ENCODE peak calls at places on chromosome 6, in ten cellular contexts. N is activated CD8-positive, alpha-beta memory T cell treated with anti-CD3 and anti-CD28 coated beads for 4 hours; F is AG20443; G is foreskin fibroblast; C is HuH-7; V is AG10803; L is cardiac muscle cell; M is T-helper 1 cell; P is astrocyte of the spinal cord; B is H1. J is an unnamed sample.

GRCh38 chr6:144008501-144009245 is 614 bp upstream of the PLAGL1 start:
- DNase-seq in N (no peak), F (no peak), G (no peak), C (no peak), V (peak), L (no peak), M (no peak), P (no peak), B (no peak), J (no peak)

GRCh38 chr6:67880939-67881705 is 754.0 kb upstream of the ADGRB3 start:
- DNase-seq in N (no peak), F (no peak), G (peak), C (no peak), V (no peak), L (peak), M (no peak), P (peak), B (no peak), J (no peak)

GRCh38 chr6:3337521-3338350 is 79.0 kb downstream of the PSMG4 start:
- DNase-seq in N (no peak), F (peak), G (no peak), C (no peak), V (no peak), L (peak), M (no peak), P (no peak), B (no peak), J (no peak)

GRCh38 chr6:147040041-147040440 is 164.2 kb upstream of the STXBP5 start:
- DNase-seq in N (no peak), F (peak), G (no peak), C (no peak), V (peak), L (peak), M (no peak), P (peak), B (no peak), J (no peak)

GRCh38 chr6:132708002-132708401 is 5.9 kb downstream of the VNN1 start:
- DNase-seq in N (no peak), F (no peak), G (no peak), C (no peak), V (no peak), L (no peak), M (no peak), P (no peak), B (no peak), J (no peak)

GRCh38 chr6:33207569-33208088 is 671 bp upstream of the RING1 start:
- DNase-seq in N (no peak), F (peak), G (no peak), C (no peak), V (peak), L (peak), M (no peak), P (peak), B (peak), J (no peak)

GRCh38 chr6:151141685-151142084 is 98.1 kb upstream of the AKAP12 start:
- DNase-seq in N (no peak), F (no peak), G (no peak), C (peak), V (no peak), L (peak), M (no peak), P (no peak), B (no peak), J (no peak)

GRCh38 chr6:11974089-11974488 is 38.0 kb upstream of the HIVEP1 start:
- DNase-seq in N (no peak), F (peak), G (no peak), C (no peak), V (peak), L (peak), M (no peak), P (peak), B (no peak), J (no peak)

GRCh38 chr6:110270166-110270565 is 88.0 kb downstream of the METTL24 start:
- DNase-seq in N (no peak), F (peak), G (no peak), C (no peak), V (peak), L (no peak), M (no peak), P (no peak), B (no peak), J (no peak)

GRCh38 chr6:4459032-4459431 is 317.2 kb upstream of the CDYL start:
- DNase-seq in N (no peak), F (peak), G (peak), C (no peak), V (peak), L (peak), M (no peak), P (peak), B (no peak), J (no peak)

GRCh38 chr6:134165827-134166226 is 113.4 kb upstream of the SLC2A12 start:
- DNase-seq in N (no peak), F (no peak), G (no peak), C (no peak), V (no peak), L (peak), M (no peak), P (peak), B (no peak), J (no peak)

GRCh38 chr6:74755196-74755595 is 450.7 kb downstream of the COL12A1 start:
- DNase-seq in N (no peak), F (no peak), G (no peak), C (no peak), V (no peak), L (no peak), M (no peak), P (no peak), B (no peak), J (no peak)

GRCh38 chr6:116616757-116617093 is 446 bp downstream of the RSPH4A start:
- DNase-seq in N (no peak), F (peak), G (no peak), C (peak), V (peak), L (no peak), M (no peak), P (no peak), B (peak), J (no peak)

GRCh38 chr6:16669227-16669626 is 92.0 kb downstream of the ATXN1 start:
- DNase-seq in N (peak), F (no peak), G (no peak), C (no peak), V (peak), L (peak), M (no peak), P (peak), B (no peak), J (no peak)

GRCh38 chr6:111427341-111428116 is 55.5 kb downstream of the REV3L start:
- DNase-seq in N (no peak), F (peak), G (peak), C (peak), V (peak), L (peak), M (no peak), P (peak), B (no peak), J (peak)

GRCh38 chr6:129795261-129795660 is 65.9 kb downstream of the TMEM244 start:
- DNase-seq in N (no peak), F (peak), G (no peak), C (no peak), V (no peak), L (no peak), M (no peak), P (peak), B (no peak), J (no peak)

J was measured in SIG-M5.